ENCODE peak calls at places on chromosomes 13 and 19, in six cellular contexts. I is CD8-positive, alpha-beta T cell; C is DND-41; N is heart left ventricle; Z is tibial nerve; J is WERI-Rb-1. L is an unnamed sample. For H3K9me3, the result is how much of the 10 kb centered on the place peaks cover.

GRCh38 chr19:44746946-44747738 is 1.4 kb upstream of the BCL3 start:
- DNase-seq in I (peak), Z (peak), J (peak), N (peak), C (peak), L (peak)

GRCh38 chr19:18300930-18301717 is 19.7 kb upstream of the JUND start:
- DNase-seq in C (no peak), I (no peak), Z (peak), J (no peak), N (peak), L (no peak)

GRCh38 chr13:27270594-27271520 is at the start of gene RASL11A:
- DNase-seq in C (peak), J (peak), N (peak), I (peak), Z (peak), L (peak)

GRCh38 chr19:8451885-8452284 is 7.1 kb downstream of the HNRNPM start:
- DNase-seq in C (no peak), N (no peak), Z (no peak), J (peak), I (no peak), L (no peak)

GRCh38 chr13:74104661-74105275 is 29.4 kb downstream of the KLF12 start:
- DNase-seq in Z (no peak), C (no peak), N (no peak), J (no peak), I (no peak), L (no peak)

GRCh38 chr13:103694033-103694432 is 627.8 kb upstream of the SLC10A2 start:
- DNase-seq in N (no peak), Z (no peak), I (no peak), C (no peak), J (no peak), L (no peak)

GRCh38 chr19:50510700-50511068 is 307 bp downstream of the JOSD2 start:
- DNase-seq in C (no peak), J (no peak), Z (no peak), I (no peak), N (no peak), L (no peak)

GRCh38 chr19:31674503-31675186 is 325.4 kb upstream of the TSHZ3 start:
- DNase-seq in N (no peak), Z (no peak), J (no peak), I (no peak), C (no peak), L (no peak)

GRCh38 chr19:55484571-55485438 is at the start of gene NAT14:
- DNase-seq in N (peak), I (peak), C (peak), Z (no peak), J (peak), L (peak)

GRCh38 chr19:17423429-17424208 is 3.8 kb downstream of the MVB12A start:
- DNase-seq in J (no peak), I (no peak), N (no peak), C (no peak), Z (no peak), L (no peak)

GRCh38 chr19:14476663-14477401 is 1.7 kb upstream of the PTGER1 start:
- DNase-seq in I (peak), J (no peak), N (no peak), Z (peak), C (no peak), L (peak)

GRCh38 chr13:25375727-25376358 is 4.1 kb downstream of the ATP8A2 start:
- DNase-seq in J (peak), N (peak), Z (peak), I (peak), C (peak), L (no peak)

GRCh38 chr19:2902590-2903218 is 2.0 kb downstream of the ZNF57 start:
- DNase-seq in Z (no peak), N (no peak), I (no peak), C (no peak), J (no peak), L (no peak)

GRCh38 chr19:14033946-14034345 is 2.4 kb downstream of the IL27RA start:
- DNase-seq in C (no peak), I (no peak), J (no peak), Z (no peak), N (no peak), L (no peak)

GRCh38 chr13:73832203-73832602 is 302.0 kb downstream of the KLF12 start:
- DNase-seq in I (no peak), Z (no peak), J (no peak), N (no peak), C (no peak), L (no peak)

GRCh38 chr13:101916108-101916757 is 463.8 kb downstream of the ITGBL1 start:
- DNase-seq in N (peak), Z (no peak), J (peak), I (no peak), C (no peak), L (no peak)

GRCh38 chr13:33723365-33723764 is 94.6 kb upstream of the RFC3 start:
- DNase-seq in J (no peak), I (no peak), C (no peak), N (no peak), Z (no peak), L (no peak)

GRCh38 chr19:23904406-23904805 is 10.3 kb upstream of the ZNF726 start:
- DNase-seq in J (no peak), C (no peak), Z (no peak), I (no peak), N (no peak), L (no peak)
- H3K9me3 ChIP-seq in J (under half), C (under half), Z (under half), I (under half), N (under half), L (under half)

DNA sequence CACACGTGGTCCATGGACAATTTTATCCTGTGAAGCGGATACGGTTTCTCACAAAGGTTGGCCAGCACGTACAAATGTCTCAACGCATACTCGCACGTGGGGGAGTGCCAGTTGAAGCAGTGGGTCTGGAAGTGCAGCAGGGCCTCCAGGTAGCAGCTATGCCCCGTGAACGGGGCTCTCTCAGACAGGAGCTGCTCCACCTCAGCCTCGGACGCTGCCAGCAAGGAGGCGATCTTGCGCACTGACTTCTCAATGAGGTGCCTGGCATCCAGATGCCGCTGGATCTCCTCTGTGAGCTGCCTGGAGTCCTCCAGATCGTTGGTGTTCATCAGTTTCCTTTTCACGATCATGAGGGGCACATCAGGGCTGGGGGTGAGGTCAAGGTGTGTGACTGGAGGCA is 2272.0 kb downstream of the PCDH9 start:
- DNase-seq in C (no peak), J (no peak), N (no peak), I (no peak), Z (no peak), L (no peak)
- H3K9me3 ChIP-seq in C (under half), J (under half), N (under half), I (under half), Z (under half), L (under half)

GRCh38 chr19:21907516-21907915 is 71.5 kb upstream of the ZNF43 start:
- DNase-seq in I (no peak), Z (no peak), N (no peak), C (no peak), J (no peak), L (no peak)
- H3K9me3 ChIP-seq in I (under half), Z (under half), N (under half), C (under half), J (under half), L (under half)

GRCh38 chr19:33390908-33391630 is 17.6 kb downstream of the CEBPG start:
- DNase-seq in J (no peak), N (no peak), I (no peak), Z (no peak), C (no peak), L (no peak)

GRCh38 chr19:33393286-33394005 is 19.9 kb downstream of the CEBPG start:
- DNase-seq in N (no peak), Z (no peak), C (no peak), J (no peak), I (no peak), L (no peak)

GRCh38 chr19:33394006-33394722 is 20.7 kb downstream of the CEBPG start:
- DNase-seq in J (no peak), N (no peak), I (no peak), Z (peak), C (no peak), L (no peak)

GRCh38 chr19:33391631-33392249 is 18.2 kb downstream of the CEBPG start:
- DNase-seq in Z (no peak), C (no peak), J (no peak), N (no peak), I (no peak), L (no peak)

GRCh38 chr19:33392341-33393285 is 19.1 kb downstream of the CEBPG start:
- DNase-seq in I (no peak), J (peak), Z (no peak), N (no peak), C (no peak), L (peak)
- H3K9me3 ChIP-seq in I (under half), J (under half), Z (under half), N (under half), C (under half), L (under half)